ENCODE peak calls at places on chromosome 15, in nine cellular contexts. N, E, Y, X, B, K, Z, I and H are unnamed samples.

GRCh38 chr15:80710635-80711553 is 15.8 kb downstream of the ABHD17C start:
- DNase-seq in N (no peak), E (no peak), Y (no peak), X (no peak), B (no peak), K (no peak), Z (peak; percentile 18), I (no peak), H (no peak)

GRCh38 chr15:88274534-88275460 is 18.3 kb upstream of the NTRK3 start:
- DNase-seq in N (peak; percentile 37), E (peak; percentile 82), Y (peak; percentile 72), X (no peak), B (peak; percentile 73), K (peak; percentile 33), Z (peak; percentile 45), I (peak; percentile 86), H (peak; percentile 86)

GRCh38 chr15:65082303-65082958 is 5.9 kb downstream of the KBTBD13 start:
- DNase-seq in N (peak; percentile 22), E (no peak), Y (no peak), X (peak; percentile 47), B (no peak), K (no peak), Z (no peak), I (no peak), H (peak; percentile 57)

GRCh38 chr15:73082719-73083275 is 30.5 kb downstream of the NEO1 start:
- DNase-seq in N (no peak), E (no peak), Y (peak; percentile 2), X (no peak), B (peak; percentile 16), K (no peak), Z (no peak), I (no peak), H (no peak)

GRCh38 chr15:91516866-91517265 is 336.6 kb upstream of the SLCO3A1 start:
- DNase-seq in N (no peak), E (no peak), Y (no peak), X (no peak), B (no peak), K (no peak), Z (no peak), I (no peak), H (no peak)

GRCh38 chr15:83559310-83559966 is 94.5 kb upstream of the ADAMTSL3 start:
- DNase-seq in N (peak; percentile 55), E (peak; percentile 64), Y (peak; percentile 84), X (no peak), B (peak; percentile 81), K (peak; percentile 33), Z (peak; percentile 59), I (peak; percentile 68), H (peak; percentile 67)

GRCh38 chr15:40217166-40217785 is 21.6 kb upstream of the PAK6 start:
- DNase-seq in N (peak; percentile 81), E (peak; percentile 36), Y (peak; percentile 83), X (no peak), B (peak; percentile 76), K (peak; percentile 28), Z (peak; percentile 68), I (peak; percentile 61), H (peak; percentile 53)

GRCh38 chr15:38024293-38025091 is 90.1 kb downstream of the TMCO5A start:
- DNase-seq in N (no peak), E (no peak), Y (no peak), X (no peak), B (no peak), K (no peak), Z (no peak), I (no peak), H (no peak)

GRCh38 chr15:67085237-67085817 is 19.9 kb downstream of the SMAD3 start:
- DNase-seq in N (no peak), E (no peak), Y (no peak), X (no peak), B (no peak), K (no peak), Z (no peak), I (no peak), H (no peak)

GRCh38 chr15:67082007-67082536 is 16.7 kb downstream of the SMAD3 start:
- DNase-seq in N (no peak), E (no peak), Y (no peak), X (peak; percentile 60), B (no peak), K (no peak), Z (no peak), I (no peak), H (no peak)

GRCh38 chr15:67084561-67084960 is 19.2 kb downstream of the SMAD3 start:
- DNase-seq in N (no peak), E (no peak), Y (no peak), X (no peak), B (no peak), K (no peak), Z (no peak), I (no peak), H (no peak)

GRCh38 chr15:67080900-67081431 is 15.6 kb downstream of the SMAD3 start:
- DNase-seq in N (no peak), E (no peak), Y (no peak), X (peak; percentile 76), B (peak; percentile 67), K (no peak), Z (peak; percentile 81), I (no peak), H (no peak)

GRCh38 chr15:67083135-67083766 is 17.8 kb downstream of the SMAD3 start:
- DNase-seq in N (no peak), E (no peak), Y (peak; percentile 65), X (no peak), B (no peak), K (no peak), Z (no peak), I (no peak), H (no peak)
- TF ChIP-seq CTCF in N (no peak), E (no peak), Y (peak; percentile 17), X (no peak), B (no peak), K (no peak), Z (no peak), I (no peak), H (no peak)

GRCh38 chr15:48964898-48965297 is 1.2 kb upstream of the SHC4 start:
- DNase-seq in N (no peak), E (no peak), Y (no peak), X (no peak), B (no peak), K (no peak), Z (no peak), I (no peak), H (no peak)

GRCh38 chr15:48967336-48967735 is 3.6 kb upstream of the SHC4 start:
- DNase-seq in N (no peak), E (no peak), Y (no peak), X (no peak), B (no peak), K (no peak), Z (no peak), I (no peak), H (no peak)

GRCh38 chr15:48966595-48967301 is 3.0 kb upstream of the SHC4 start:
- DNase-seq in N (no peak), E (no peak), Y (peak; percentile 65), X (no peak), B (peak; percentile 46), K (peak; percentile 21), Z (peak; percentile 66), I (no peak), H (no peak)

GRCh38 chr15:48968066-48968465 is 4.3 kb upstream of the SHC4 start:
- DNase-seq in N (no peak), E (no peak), Y (no peak), X (no peak), B (no peak), K (no peak), Z (no peak), I (no peak), H (no peak)

GRCh38 chr15:48965972-48966371 is 2.3 kb upstream of the SHC4 start:
- DNase-seq in N (no peak), E (no peak), Y (peak; percentile 83), X (no peak), B (peak; percentile 79), K (no peak), Z (peak; percentile 79), I (no peak), H (no peak)
- TF ChIP-seq CTCF in N (no peak), E (no peak), Y (peak; percentile 65), X (no peak), B (peak; percentile 15), K (no peak), Z (peak; percentile 71), I (no peak), H (no peak)

DNA sequence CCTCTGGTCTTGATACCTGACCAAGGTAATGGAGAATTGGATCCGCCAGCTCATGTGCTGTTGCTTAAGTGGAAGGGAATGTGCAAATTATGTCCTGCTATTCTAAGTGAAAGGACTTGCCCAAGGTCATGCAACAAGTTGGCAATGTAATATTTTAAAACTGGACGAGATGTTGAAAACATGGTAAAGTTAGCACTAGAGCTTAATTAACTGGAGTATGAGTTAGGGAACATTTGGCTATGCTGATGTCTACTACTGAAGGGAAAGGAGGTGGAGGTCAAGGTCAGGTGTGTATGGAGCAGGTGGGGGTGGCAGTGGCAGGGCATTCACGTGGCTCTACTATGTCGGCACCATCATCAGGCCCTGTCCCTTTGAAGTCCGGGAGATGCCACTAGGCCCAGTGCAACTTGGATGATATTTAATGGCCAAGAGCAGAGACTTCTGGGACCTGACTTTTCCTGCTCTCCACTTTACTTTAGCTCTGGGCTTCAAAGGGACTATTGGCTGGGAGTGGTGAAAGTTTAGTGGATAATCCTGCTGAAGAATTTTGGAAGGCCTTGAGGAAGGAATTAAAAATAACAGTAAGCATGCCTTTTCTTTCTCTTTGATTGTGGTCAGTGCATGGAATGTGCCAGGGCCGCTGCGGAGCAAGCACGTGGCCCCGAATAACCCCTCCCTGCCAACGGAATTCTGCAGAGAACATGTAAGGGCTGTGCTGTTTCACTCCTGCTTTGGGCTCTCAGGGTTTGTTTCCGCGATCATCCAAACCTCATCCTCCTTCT is 14.9 kb downstream of the SMAD3 start:
- DNase-seq in N (no peak), E (no peak), Y (peak; percentile 84), X (peak; percentile 68), B (peak; percentile 95), K (no peak), Z (peak; percentile 79), I (no peak), H (no peak)
- TF ChIP-seq CTCF in N (no peak), E (no peak), Y (no peak), X (no peak), B (peak; percentile 5), K (no peak), Z (no peak), I (no peak), H (no peak)

GRCh38 chr15:52252781-52253180 is 42.8 kb downstream of the MYO5C start:
- DNase-seq in N (no peak), E (no peak), Y (peak; percentile 95), X (no peak), B (peak; percentile 88), K (no peak), Z (peak; percentile 92), I (no peak), H (no peak)

GRCh38 chr15:52256366-52256765 is 39.2 kb downstream of the MYO5C start:
- DNase-seq in N (peak; percentile 72), E (peak; percentile 75), Y (peak; percentile 90), X (no peak), B (peak; percentile 83), K (peak; percentile 63), Z (peak; percentile 69), I (peak; percentile 69), H (peak; percentile 73)

GRCh38 chr15:52255008-52255407 is 40.6 kb downstream of the MYO5C start:
- DNase-seq in N (no peak), E (no peak), Y (peak; percentile 64), X (no peak), B (peak; percentile 21), K (no peak), Z (peak; percentile 23), I (no peak), H (no peak)

GRCh38 chr15:52255935-52256334 is 39.7 kb downstream of the MYO5C start:
- DNase-seq in N (no peak), E (no peak), Y (no peak), X (no peak), B (no peak), K (no peak), Z (no peak), I (no peak), H (no peak)

GRCh38 chr15:52254331-52254730 is 41.3 kb downstream of the MYO5C start:
- DNase-seq in N (no peak), E (no peak), Y (no peak), X (no peak), B (no peak), K (no peak), Z (no peak), I (peak; percentile 31), H (no peak)
- TF ChIP-seq CTCF in N (no peak), E (no peak), Y (peak; percentile 10), X (no peak), B (no peak), K (no peak), Z (peak; percentile 29), I (no peak), H (no peak)